ENCODE peak calls at places on chromosomes 3 and 15, in nine cellular contexts. S is lower lobe of right lung, G is sigmoid colon, T is H1, Q is fibroblast of lung, P is mammary epithelial cell, W is dorsolateral prefrontal cortex, V is adrenal gland, J is transverse colon. M is an unnamed sample.

GRCh38 chr3:12831582-12831866 is 9.8 kb downstream of the RPL32 start:
- DNase-seq in P (no peak), V (no peak), W (no peak), G (no peak), T (no peak), Q (no peak), J (no peak), S (no peak), M (no peak)

GRCh38 chr3:157125101-157125500 is 34.8 kb downstream of the CCNL1 start:
- DNase-seq in Q (peak), V (no peak), G (no peak), T (no peak), W (no peak), P (peak), S (no peak), J (no peak), M (no peak)

GRCh38 chr3:182414586-182414985 is 378.7 kb upstream of the ATP11B start:
- DNase-seq in T (no peak), J (no peak), G (no peak), V (no peak), S (no peak), P (no peak), Q (no peak), W (no peak), M (no peak)

GRCh38 chr3:183148056-183148455 is 14.5 kb downstream of the LAMP3 start:
- DNase-seq in P (peak), J (no peak), Q (peak), W (no peak), S (no peak), V (no peak), G (no peak), T (no peak), M (no peak)

GRCh38 chr3:182671942-182672341 is 121.4 kb upstream of the ATP11B start:
- DNase-seq in V (no peak), T (no peak), S (no peak), P (peak), W (peak), G (no peak), J (no peak), Q (peak), M (no peak)

GRCh38 chr15:92393287-92393993 is at the start of gene ST8SIA2:
- DNase-seq in J (no peak), T (no peak), Q (peak), P (peak), V (no peak), W (no peak), G (no peak), S (no peak), M (no peak)

GRCh38 chr3:121914081-121914998 is 20.1 kb downstream of the SLC15A2 start:
- DNase-seq in W (no peak), S (no peak), T (no peak), J (no peak), P (no peak), G (no peak), V (no peak), Q (no peak), M (no peak)

GRCh38 chr15:48603123-48603500 is 42.4 kb downstream of the FBN1 start:
- DNase-seq in Q (peak), G (no peak), J (no peak), W (no peak), T (peak), V (no peak), S (no peak), P (no peak), M (no peak)

GRCh38 chr3:191263365-191263764 is 64.3 kb downstream of the OSTN start:
- DNase-seq in W (no peak), Q (no peak), V (no peak), S (no peak), T (no peak), G (no peak), P (no peak), J (no peak), M (no peak)

DNA sequence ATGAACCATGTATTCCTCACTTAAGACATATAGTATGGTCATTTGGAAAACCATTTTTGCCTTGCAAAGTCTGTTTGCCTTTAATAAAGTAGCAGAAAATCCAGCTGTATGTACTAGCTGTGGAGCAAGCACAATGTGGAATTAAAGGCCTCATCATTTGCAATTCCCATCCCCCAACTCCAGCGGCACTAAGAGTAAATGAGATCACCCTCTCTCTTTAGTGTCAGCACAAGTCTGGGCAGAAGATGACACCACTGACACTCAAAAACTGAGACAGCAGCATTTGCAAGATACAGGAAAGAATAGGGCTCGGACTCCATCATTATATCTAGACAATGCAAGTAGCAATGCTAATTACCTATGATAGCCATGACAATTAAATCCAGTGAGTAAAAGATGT is 24.7 kb upstream of the DYNC1LI1 start:
- DNase-seq in P (no peak), Q (no peak), T (no peak), S (no peak), G (no peak), W (no peak), V (no peak), J (no peak), M (no peak)
- H3K27ac ChIP-seq in P (no peak), Q (no peak), T (no peak), S (no peak), G (no peak), W (no peak), V (no peak), J (no peak), M (no peak)

GRCh38 chr15:62896380-62896866 is 146.1 kb upstream of the TPM1 start:
- DNase-seq in T (no peak), P (peak), S (no peak), W (no peak), V (no peak), G (no peak), Q (no peak), J (no peak), M (no peak)
- H3K27ac ChIP-seq in T (no peak), P (peak), S (no peak), W (no peak), V (no peak), G (peak), Q (peak), J (peak), M (no peak)

DNA sequence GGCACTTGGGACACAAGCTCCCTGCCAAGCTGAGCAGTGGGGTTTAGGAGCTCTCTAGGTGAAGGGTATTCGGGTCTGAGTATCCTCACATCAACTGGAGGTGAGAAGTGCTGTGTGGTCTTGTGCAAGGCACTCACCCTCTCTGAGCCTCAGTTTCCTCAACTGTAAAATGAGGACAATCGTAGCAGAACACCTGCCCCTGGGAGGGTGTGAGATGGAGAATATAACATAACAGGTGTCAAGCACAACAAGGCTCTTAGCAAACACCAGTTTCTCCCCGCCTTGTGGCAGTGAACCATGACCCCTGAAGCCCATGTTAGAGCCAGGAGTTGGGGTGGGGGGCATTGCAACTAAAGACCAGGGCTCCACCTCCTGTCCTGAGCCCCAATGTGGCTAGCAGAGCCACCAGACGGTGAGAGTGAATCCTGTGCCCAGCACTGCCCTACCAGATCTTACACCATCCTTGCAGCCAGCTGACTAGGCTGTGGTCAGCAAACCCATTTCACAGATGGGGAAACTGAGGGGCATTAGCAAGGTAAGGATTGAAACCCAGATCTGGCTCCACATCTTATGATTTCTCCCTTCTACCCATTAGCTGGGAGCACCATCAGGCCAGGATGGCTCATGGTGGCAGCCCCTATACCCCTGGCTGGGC is 2.6 kb upstream of the PLXND1 start:
- DNase-seq in S (no peak), G (no peak), T (no peak), W (no peak), P (no peak), Q (no peak), V (no peak), J (no peak), M (no peak)
- H3K27ac ChIP-seq in S (peak), G (peak), T (no peak), W (no peak), P (no peak), Q (no peak), V (no peak), J (peak), M (no peak)

DNA sequence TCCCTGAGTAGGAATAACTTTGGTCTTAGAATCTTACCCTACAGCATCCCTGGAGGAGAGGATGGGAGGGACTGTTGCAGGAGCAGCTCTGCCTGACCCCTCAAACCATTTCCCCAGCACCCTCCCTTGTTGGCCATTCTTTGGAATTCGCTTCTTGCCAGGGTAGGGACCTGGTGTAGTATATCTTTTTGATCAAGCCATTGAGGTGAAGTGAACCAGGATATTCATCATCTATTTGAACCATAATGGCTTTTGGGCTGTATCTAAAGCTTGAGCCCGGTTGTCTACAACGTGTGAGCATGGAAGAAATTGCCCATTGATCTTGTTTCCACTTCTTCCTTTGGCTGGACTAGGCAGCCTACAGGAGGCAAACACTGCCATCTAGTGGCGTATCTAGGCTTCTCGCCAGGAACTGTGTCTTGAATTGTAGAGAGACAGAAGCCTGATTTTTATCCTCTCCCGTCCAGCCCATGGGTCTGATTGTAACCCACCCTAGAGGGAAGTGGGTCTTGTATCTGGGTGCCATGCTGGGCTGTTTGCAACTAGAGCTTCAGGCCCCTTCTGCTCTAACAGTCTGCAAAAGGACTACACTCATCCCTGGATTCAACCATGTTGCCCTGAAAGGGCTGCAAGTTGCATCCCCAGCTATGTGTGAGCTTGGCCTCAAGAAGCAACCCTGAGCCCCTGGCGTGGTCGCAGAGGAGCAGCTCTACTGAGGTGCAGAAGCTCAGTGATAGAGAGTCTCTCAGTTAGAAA is 170.4 kb upstream of the UMPS start:
- DNase-seq in W (peak), V (peak), J (peak), G (peak), P (peak), Q (peak), T (no peak), S (peak), M (no peak)
- H3K27ac ChIP-seq in W (peak), V (no peak), J (peak), G (peak), P (no peak), Q (no peak), T (no peak), S (no peak), M (peak)

DNA sequence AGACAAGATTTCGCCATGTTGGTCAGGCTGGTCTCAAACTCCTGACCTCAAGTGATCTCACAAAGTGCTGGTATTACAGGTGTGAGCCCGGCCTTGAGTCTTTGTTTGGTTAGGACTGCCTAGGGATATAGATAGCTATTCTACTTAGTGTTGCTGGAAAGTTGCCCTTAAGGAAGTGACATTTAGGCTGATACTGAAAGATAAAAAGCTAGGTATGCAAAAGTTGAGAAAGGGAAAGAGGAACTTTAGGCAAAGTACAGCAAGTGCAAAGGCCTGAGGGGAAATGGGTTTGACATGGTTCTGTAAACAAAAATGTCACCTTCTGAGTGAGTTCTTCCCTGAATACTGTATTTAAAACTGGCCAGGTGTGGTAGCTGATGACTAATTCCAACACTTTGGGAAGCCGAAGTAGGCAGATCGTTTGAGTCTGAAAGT is 111.5 kb downstream of the ZNF609 start:
- DNase-seq in S (no peak), J (no peak), V (no peak), T (no peak), Q (no peak), G (no peak), P (no peak), W (no peak), M (no peak)
- H3K27ac ChIP-seq in S (no peak), J (peak), V (no peak), T (no peak), Q (no peak), G (no peak), P (no peak), W (no peak), M (no peak)

DNA sequence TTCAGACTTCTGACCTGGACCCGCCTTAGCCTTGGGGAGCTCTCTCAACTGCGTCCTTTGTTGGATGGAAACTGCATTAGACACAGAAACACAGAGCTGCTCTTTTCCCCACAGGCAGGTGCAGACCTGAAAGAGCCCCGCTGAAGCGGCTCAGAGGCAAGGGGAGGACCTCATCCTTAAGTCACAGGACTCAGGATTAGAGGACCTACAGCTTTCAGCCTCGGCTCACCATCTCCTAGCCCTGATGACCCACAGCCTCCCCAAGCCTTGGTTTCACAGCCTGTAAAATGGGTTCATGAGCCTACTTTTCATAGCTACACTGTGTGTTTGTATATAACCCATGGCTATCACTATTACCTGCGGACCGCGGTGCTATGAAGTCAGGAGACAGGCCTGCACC is 20.0 kb downstream of the ZNF710 start:
- DNase-seq in G (peak), V (peak), Q (no peak), S (no peak), J (peak), P (no peak), T (no peak), W (no peak), M (no peak)
- H3K27ac ChIP-seq in G (no peak), V (no peak), Q (no peak), S (peak), J (peak), P (no peak), T (no peak), W (no peak), M (no peak)

GRCh38 chr3:38552364-38552763 is 56.2 kb downstream of the EXOG start:
- DNase-seq in Q (no peak), G (no peak), W (no peak), P (no peak), V (no peak), J (no peak), T (no peak), S (no peak), M (no peak)
- H3K27ac ChIP-seq in Q (no peak), G (no peak), W (no peak), P (no peak), V (no peak), J (no peak), T (no peak), S (no peak), M (no peak)

GRCh38 chr3:2968475-2968874 is 141.7 kb downstream of the IL5RA start:
- DNase-seq in S (no peak), G (no peak), P (no peak), J (no peak), V (no peak), W (no peak), Q (no peak), T (no peak), M (no peak)
- H3K27ac ChIP-seq in S (no peak), G (no peak), P (no peak), J (no peak), V (no peak), W (no peak), Q (no peak), T (no peak), M (no peak)

DNA sequence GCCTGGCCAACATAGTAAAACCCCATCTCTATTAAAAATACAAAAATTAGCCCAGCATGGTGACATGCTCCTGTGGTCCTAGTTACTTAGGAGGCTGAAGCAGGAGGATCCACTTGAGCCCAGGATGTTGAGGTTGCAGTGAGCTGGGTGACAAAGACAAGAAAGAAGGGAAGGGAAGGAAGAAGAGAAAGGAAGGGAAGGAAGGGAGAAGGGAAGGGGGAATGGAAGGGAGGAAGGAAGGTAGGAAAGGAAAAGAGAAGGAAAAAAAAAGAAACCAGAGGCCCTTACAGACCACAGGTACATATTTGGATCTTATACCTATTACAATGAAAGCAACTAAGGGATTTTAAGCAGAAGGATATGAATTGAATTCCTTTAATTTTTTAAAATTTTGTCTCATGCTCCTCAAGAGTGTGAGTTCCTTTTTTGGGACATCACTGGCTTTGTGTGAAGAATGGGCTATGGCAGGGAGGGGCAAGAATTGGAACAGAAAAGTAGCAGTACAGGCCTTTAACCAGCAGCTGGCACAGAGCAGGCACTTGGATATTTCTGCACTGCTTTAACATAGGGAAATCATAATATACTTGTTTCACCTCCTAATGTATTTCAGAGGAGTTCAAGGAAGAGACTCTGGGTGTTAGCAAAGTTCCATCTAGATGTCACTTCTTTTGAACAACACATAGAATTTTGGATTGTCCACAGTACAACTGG is 7.9 kb downstream of the RAB27A start:
- DNase-seq in G (no peak), J (no peak), P (no peak), S (no peak), Q (no peak), W (no peak), T (no peak), V (no peak), M (no peak)
- H3K27ac ChIP-seq in G (peak), J (peak), P (no peak), S (peak), Q (no peak), W (no peak), T (no peak), V (peak), M (no peak)

GRCh38 chr3:15453991-15454625 is 26.7 kb downstream of the EAF1 start:
- DNase-seq in T (no peak), Q (no peak), S (no peak), W (no peak), J (no peak), V (no peak), P (no peak), G (no peak), M (no peak)

GRCh38 chr3:15454965-15455364 is 27.6 kb downstream of the EAF1 start:
- DNase-seq in V (no peak), S (no peak), W (no peak), Q (no peak), G (no peak), J (no peak), P (no peak), T (no peak), M (no peak)

GRCh38 chr3:15452961-15453360 is 25.6 kb downstream of the EAF1 start:
- DNase-seq in W (no peak), T (no peak), P (no peak), G (no peak), S (no peak), Q (no peak), V (no peak), J (no peak), M (no peak)

GRCh38 chr3:15452156-15452555 is 24.8 kb downstream of the EAF1 start:
- DNase-seq in S (no peak), W (no peak), Q (no peak), G (no peak), J (no peak), V (peak), T (no peak), P (no peak), M (no peak)

DNA sequence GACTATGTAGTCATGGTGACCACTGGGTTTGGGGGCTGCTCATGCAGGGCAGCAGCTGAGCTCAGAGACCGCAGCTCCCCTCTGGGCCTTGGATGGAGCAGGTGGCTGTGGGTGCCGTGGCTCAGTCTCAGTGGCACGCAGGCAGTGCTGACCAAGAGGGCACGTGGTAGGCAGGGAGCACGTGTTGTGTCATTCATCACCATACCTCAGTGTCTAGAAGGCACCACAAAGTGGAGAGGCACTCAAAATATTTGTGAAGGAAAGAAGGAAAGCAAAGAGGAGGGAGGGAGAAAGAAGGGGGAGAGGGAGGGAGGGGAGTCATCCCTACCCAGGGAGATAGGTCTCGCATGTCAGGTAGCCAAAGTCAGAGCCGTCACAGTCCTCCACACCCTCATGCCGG is 26.1 kb downstream of the EAF1 start:
- DNase-seq in G (no peak), W (no peak), T (no peak), P (no peak), Q (no peak), V (no peak), J (no peak), S (no peak), M (no peak)
- H3K27ac ChIP-seq in G (no peak), W (no peak), T (no peak), P (no peak), Q (no peak), V (no peak), J (no peak), S (no peak), M (no peak)

M was measured in caudate nucleus.